ENCODE peak calls at places on chromosomes 13 and 19, in five cellular contexts. K, Z, U, J and R are unnamed samples.

GRCh38 chr19:55080121-55080914 is 4.6 kb downstream of the EPS8L1 start:
- DNase-seq in K (no peak), Z (peak), U (peak), J (no peak), R (peak)

GRCh38 chr13:27040826-27041108 is 130.8 kb downstream of the USP12 start:
- DNase-seq in K (no peak), Z (no peak), U (no peak), J (no peak), R (no peak)

GRCh38 chr19:1469936-1470863 is 8.8 kb downstream of the C19orf25 start:
- DNase-seq in K (no peak), Z (peak), U (no peak), J (no peak), R (peak)

GRCh38 chr13:112184851-112185371 is 118.0 kb downstream of the SOX1 start:
- DNase-seq in K (no peak), Z (no peak), U (no peak), J (peak), R (no peak)

GRCh38 chr13:37534181-37534580 is 64.4 kb downstream of the POSTN start:
- DNase-seq in K (no peak), Z (no peak), U (peak), J (no peak), R (no peak)

GRCh38 chr13:109154546-109154945 is 525.1 kb downstream of the MYO16 start:
- DNase-seq in K (no peak), Z (no peak), U (peak), J (no peak), R (no peak)

GRCh38 chr13:42794572-42795275 is 13.3 kb downstream of the FAM216B start:
- DNase-seq in K (no peak), Z (no peak), U (no peak), J (no peak), R (no peak)

GRCh38 chr13:73401769-73402168 is 343.0 kb downstream of the KLF5 start:
- DNase-seq in K (no peak), Z (no peak), U (no peak), J (no peak), R (no peak)

GRCh38 chr13:36736119-36736726 is 62.4 kb downstream of the SERTM1 start:
- DNase-seq in K (peak), Z (peak), U (peak), J (no peak), R (peak)

GRCh38 chr13:96020155-96020575 is 33.0 kb downstream of the UGGT2 start:
- DNase-seq in K (peak), Z (no peak), U (peak), J (no peak), R (peak)

GRCh38 chr19:919157-920050 is 2.3 kb downstream of the KISS1R start:
- DNase-seq in K (no peak), Z (no peak), U (no peak), J (no peak), R (no peak)

GRCh38 chr13:109718726-109719125 is 67.7 kb downstream of the IRS2 start:
- DNase-seq in K (no peak), Z (no peak), U (no peak), J (no peak), R (no peak)

GRCh38 chr19:54338521-54338920 is 441 bp downstream of the LILRA4 start:
- DNase-seq in K (no peak), Z (no peak), U (no peak), J (peak), R (no peak)

GRCh38 chr19:48244289-48244688 is 11.4 kb downstream of the CARD8 start:
- DNase-seq in K (no peak), Z (no peak), U (no peak), J (no peak), R (no peak)

GRCh38 chr19:16566161-16566560 is 6.1 kb downstream of the SLC35E1 start:
- DNase-seq in K (no peak), Z (no peak), U (no peak), J (peak), R (no peak)

GRCh38 chr19:16457195-16457953 is 14.4 kb downstream of the EPS15L1 start:
- DNase-seq in K (no peak), Z (peak), U (peak), J (peak), R (peak)

GRCh38 chr13:76148926-76149325 is 512.8 kb downstream of the LMO7 start:
- DNase-seq in K (no peak), Z (no peak), U (peak), J (no peak), R (no peak)

GRCh38 chr19:55809381-55810058 is 22.3 kb downstream of the NLRP11 start:
- DNase-seq in K (no peak), Z (peak), U (peak), J (no peak), R (peak)

GRCh38 chr13:100540621-100541020 is 48.0 kb downstream of the GGACT start:
- DNase-seq in K (no peak), Z (no peak), U (no peak), J (no peak), R (no peak)

GRCh38 chr19:52492991-52493470 is 34.4 kb upstream of the ZNF808 start:
- DNase-seq in K (peak), Z (peak), U (no peak), J (peak), R (peak)

GRCh38 chr19:48510421-48511268 is 990 bp downstream of the LMTK3 start:
- DNase-seq in K (peak), Z (peak), U (peak), J (peak), R (peak)

GRCh38 chr13:89432997-89433396 is 1761.8 kb downstream of the SLITRK5 start:
- DNase-seq in K (no peak), Z (no peak), U (no peak), J (no peak), R (no peak)

GRCh38 chr13:32632343-32632910 is 46.2 kb downstream of the PDS5B start:
- DNase-seq in K (no peak), Z (no peak), U (peak), J (no peak), R (no peak)

GRCh38 chr13:25281193-25281936 is 5.9 kb downstream of the MTMR6 start:
- DNase-seq in K (no peak), Z (no peak), U (no peak), J (no peak), R (peak)

GRCh38 chr13:78323848-78324247 is 279.5 kb downstream of the POU4F1 start:
- DNase-seq in K (no peak), Z (no peak), U (peak), J (no peak), R (no peak)

GRCh38 chr19:34794289-34794960 is 21.4 kb upstream of the ZNF599 start:
- DNase-seq in K (no peak), Z (no peak), U (no peak), J (no peak), R (no peak)

GRCh38 chr13:43676320-43676719 is 110.5 kb downstream of the ENOX1 start:
- DNase-seq in K (no peak), Z (no peak), U (no peak), J (no peak), R (peak)

GRCh38 chr13:80862466-80862865 is 521.5 kb upstream of the SPRY2 start:
- DNase-seq in K (no peak), Z (no peak), U (peak), J (no peak), R (no peak)

GRCh38 chr19:33279430-33280350 is 22.6 kb downstream of the CEBPA start:
- DNase-seq in K (no peak), Z (no peak), U (no peak), J (no peak), R (no peak)

GRCh38 chr19:2661615-2662014 is 40.9 kb downstream of the GNG7 start:
- DNase-seq in K (no peak), Z (no peak), U (no peak), J (no peak), R (no peak)

GRCh38 chr19:52778811-52779210 is 7.8 kb downstream of the ZNF600 start:
- DNase-seq in K (no peak), Z (no peak), U (no peak), J (no peak), R (peak)

GRCh38 chr19:50827476-50827875 is 3.9 kb upstream of the KLK1 start:
- DNase-seq in K (no peak), Z (no peak), U (no peak), J (no peak), R (no peak)

GRCh38 chr19:1047696-1048147 is 7.8 kb downstream of the ABCA7 start:
- DNase-seq in K (no peak), Z (no peak), U (no peak), J (no peak), R (no peak)

GRCh38 chr13:25276748-25277147 is 10.5 kb downstream of the MTMR6 start:
- DNase-seq in K (no peak), Z (no peak), U (peak), J (no peak), R (no peak)

GRCh38 chr13:30743319-30744055 is 8.1 kb downstream of the ALOX5AP start:
- DNase-seq in K (no peak), Z (no peak), U (peak), J (no peak), R (no peak)

GRCh38 chr19:35350591-35350990 is 2.9 kb downstream of the FFAR1 start:
- DNase-seq in K (no peak), Z (no peak), U (no peak), J (peak), R (peak)

GRCh38 chr19:54653181-54653809 is 9.5 kb upstream of the LILRB4 start:
- DNase-seq in K (no peak), Z (no peak), U (peak), J (no peak), R (peak)

GRCh38 chr13:114099918-114100445 is 32.4 kb downstream of the RASA3 start:
- DNase-seq in K (no peak), Z (no peak), U (peak), J (peak), R (no peak)

GRCh38 chr19:3146677-3147100 is 10.9 kb downstream of the GNA15 start:
- DNase-seq in K (peak), Z (peak), U (no peak), J (no peak), R (no peak)

GRCh38 chr13:75222031-75222430 is 259.9 kb downstream of the TBC1D4 start:
- DNase-seq in K (no peak), Z (no peak), U (peak), J (no peak), R (no peak)

GRCh38 chr19:30686252-30686762 is 314.1 kb downstream of the ZNF536 start:
- DNase-seq in K (no peak), Z (no peak), U (peak), J (peak), R (no peak)
- TF ChIP-seq CTCF in K (no peak), Z (no peak), U (peak), J (no peak), R (no peak)

DNA sequence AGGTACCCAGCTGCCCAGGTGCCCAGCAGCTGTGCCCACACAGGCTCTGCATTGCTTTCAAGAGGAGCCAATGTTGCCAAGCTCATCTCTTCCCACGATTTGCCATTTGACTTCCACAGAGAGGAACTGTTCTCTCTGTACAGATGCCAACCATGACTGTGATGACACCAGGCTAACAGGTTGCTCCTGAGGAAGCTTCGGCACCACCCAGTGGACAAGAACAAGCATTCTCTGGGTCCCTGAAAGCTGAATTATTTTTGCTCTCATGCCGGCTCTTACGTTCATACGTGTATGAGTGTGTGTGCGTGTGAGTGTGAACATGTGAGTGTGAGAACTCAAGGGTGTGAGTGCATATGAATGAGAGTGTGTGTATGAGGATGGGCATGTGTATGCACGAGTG is 535.2 kb downstream of the LIG4 start:
- DNase-seq in K (no peak), Z (no peak), U (peak), J (no peak), R (no peak)
- TF ChIP-seq CTCF in K (no peak), Z (no peak), U (peak), J (no peak), R (no peak)

GRCh38 chr13:63636231-63636993 is 2220.8 kb upstream of the PCDH20 start:
- DNase-seq in K (peak), Z (no peak), U (peak), J (no peak), R (no peak)
- TF ChIP-seq CTCF in K (peak), Z (peak), U (peak), J (no peak), R (no peak)

DNA sequence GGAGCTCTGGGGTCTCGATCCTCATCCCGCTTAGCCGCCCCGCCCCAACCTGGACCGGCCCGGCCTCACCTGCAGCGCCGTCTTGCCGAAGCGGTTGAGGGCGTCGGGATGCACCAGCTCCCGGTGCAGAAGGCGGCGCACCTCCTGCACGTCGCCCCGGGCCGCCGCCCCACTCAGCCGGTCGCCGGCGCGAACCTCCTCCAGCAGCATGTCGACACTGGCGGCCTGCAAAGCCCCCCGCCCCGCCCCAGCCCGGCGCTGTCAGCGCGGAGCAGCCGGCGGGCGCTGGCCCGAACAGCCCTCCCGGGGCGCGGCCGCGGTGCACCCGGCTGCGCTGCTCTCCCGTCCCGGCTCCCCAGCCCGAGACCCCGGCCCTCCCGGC is 344 bp downstream of the CDKN2D start:
- DNase-seq in K (no peak), Z (no peak), U (no peak), J (no peak), R (no peak)
- TF ChIP-seq CTCF in K (no peak), Z (no peak), U (no peak), J (no peak), R (no peak)

GRCh38 chr13:53198017-53198416 is 169.4 kb downstream of the OLFM4 start:
- DNase-seq in K (no peak), Z (no peak), U (no peak), J (no peak), R (no peak)
- TF ChIP-seq CTCF in K (no peak), Z (no peak), U (no peak), J (no peak), R (no peak)

DNA sequence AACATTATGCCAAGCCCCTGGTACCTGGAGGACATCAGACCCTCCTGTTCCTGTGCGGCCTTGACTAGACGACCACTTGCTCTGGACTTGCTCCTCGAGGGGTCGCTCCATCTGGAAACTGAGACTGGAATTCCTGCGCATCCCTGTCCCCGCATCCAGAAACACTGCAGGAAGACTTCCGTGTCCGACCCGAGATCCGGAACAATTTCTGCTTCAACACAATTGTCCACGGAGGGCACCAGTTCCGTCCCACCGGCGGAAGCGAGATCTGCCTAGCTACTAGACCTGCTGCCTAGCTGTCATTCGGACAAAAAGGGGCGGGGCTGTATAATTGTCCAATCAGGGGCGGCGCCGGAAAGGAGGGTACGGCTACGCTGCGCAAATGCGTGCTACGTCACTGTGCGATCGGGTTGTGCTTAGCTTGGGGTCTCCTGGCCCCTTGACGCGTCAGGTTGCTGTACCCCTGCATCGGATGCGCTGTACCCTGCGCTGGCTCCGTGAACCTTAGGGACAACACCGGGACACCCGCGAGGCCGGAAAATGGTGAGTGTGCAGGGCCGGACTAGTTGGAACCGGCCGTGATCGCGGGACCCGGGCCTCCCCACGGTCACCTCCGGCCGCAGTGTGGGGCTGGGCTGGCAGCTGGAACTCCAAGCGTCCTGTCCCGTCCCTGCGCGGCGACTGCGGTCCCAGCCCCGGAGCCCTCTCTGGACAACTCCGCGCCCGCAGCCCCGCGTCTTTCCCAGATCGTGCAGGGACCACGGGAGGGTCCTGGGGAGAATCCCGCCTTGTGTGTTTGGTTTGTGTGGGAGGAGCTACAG is at the start of the genes ZNF490 and ZNF791:
- DNase-seq in K (peak), Z (peak), U (peak), J (peak), R (peak)
- TF ChIP-seq CTCF in K (no peak), Z (no peak), U (no peak), J (no peak), R (no peak)

DNA sequence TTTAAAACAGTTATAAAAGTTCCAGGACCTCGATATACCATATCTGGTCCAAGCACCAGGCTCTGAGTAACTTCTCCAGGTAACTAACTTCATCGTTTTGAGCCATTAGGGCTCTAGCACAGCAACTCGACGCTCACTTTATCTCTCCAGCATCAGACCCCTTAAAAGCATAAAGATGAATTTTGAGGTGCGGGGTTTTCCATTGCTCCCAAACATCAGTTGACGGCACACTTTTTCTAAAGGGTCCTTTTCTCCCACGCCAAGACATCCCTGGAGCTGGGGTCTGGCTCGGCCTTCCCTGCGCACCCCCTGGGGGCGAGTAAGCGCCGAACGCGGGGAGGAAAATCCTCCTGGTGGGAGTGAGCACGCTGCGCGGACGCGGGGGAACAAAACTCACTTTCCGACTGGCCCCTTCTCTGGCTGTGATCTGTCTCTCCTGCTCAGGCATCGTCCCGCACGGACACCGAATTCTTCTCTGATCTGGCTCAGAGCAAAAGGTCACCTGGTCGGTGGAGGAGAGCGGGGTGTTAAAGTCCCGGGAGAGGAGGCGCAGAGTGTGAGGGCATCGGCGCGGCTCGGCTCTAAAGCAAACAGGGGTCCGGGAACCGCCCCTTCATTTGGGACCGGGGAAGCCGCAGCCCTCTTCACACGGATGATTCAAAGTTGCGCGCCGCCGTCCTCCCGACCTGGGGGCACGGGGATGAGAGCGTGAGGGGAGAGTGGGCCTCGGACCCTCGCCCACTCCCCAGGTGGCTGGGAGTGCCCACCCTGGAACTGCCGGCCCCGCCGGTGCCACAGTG is at the start of gene ATP7B:
- DNase-seq in K (peak), Z (peak), U (no peak), J (peak), R (peak)
- TF ChIP-seq CTCF in K (no peak), Z (no peak), U (peak), J (no peak), R (no peak)

DNA sequence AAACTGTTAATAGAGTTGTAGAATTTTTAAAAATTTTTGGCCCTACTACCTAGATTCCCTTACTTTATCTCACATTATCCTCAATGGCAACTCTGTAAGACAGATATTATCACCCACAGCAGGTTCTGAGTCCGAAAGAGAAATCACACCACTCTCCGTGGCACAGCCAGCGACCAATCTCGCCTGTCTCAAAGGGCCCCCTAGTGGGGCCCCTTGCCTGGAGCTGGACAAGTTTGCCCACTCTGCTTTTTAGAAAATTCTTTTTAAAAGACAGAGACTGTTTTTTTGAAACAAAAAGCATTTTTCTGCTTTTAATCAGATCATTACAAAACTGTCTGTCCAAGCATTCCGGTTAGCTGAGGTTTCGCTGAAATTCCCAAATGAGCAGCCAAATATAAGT is 21.7 kb downstream of the PHF11 start:
- DNase-seq in K (peak), Z (no peak), U (peak), J (no peak), R (no peak)
- TF ChIP-seq CTCF in K (peak), Z (no peak), U (peak), J (no peak), R (no peak)